ENCODE peak calls at places on chromosome 15, in seven cellular contexts. V, D, J, Z, O, Y and U are unnamed samples.
A peak's percentile ranks its signal among the peaks of the same experiment; 100 is the strongest.

GRCh38 chr15:59306520-59307163 is 66.0 kb downstream of the MYO1E start:
- DNase-seq in O (peak; percentile 65), Z (no peak), Y (no peak), V (no peak), D (no peak), J (no peak), U (no peak)

GRCh38 chr15:64009798-64010241 is 36.5 kb downstream of the DAPK2 start:
- DNase-seq in Y (no peak), O (no peak), V (no peak), Z (no peak), J (no peak), D (no peak), U (peak; percentile 34)

GRCh38 chr15:93286456-93286855 is 197.4 kb upstream of the RGMA start:
- DNase-seq in O (no peak), V (no peak), J (no peak), Y (no peak), Z (no peak), D (no peak), U (no peak)

GRCh38 chr15:71784719-71785118 is 25.6 kb upstream of the NR2E3 start:
- DNase-seq in V (no peak), Z (no peak), D (peak; percentile 16), Y (no peak), J (no peak), O (no peak), U (peak; percentile 32)

GRCh38 chr15:89243046-89243690 is 611 bp upstream of the FANCI start:
- DNase-seq in D (no peak), J (peak; percentile 18), V (no peak), Z (no peak), O (no peak), Y (no peak), U (no peak)

GRCh38 chr15:55589297-55589696 is 1.2 kb upstream of the PYGO1 start:
- DNase-seq in J (no peak), D (no peak), Z (no peak), Y (no peak), O (no peak), V (no peak), U (no peak)

GRCh38 chr15:56869573-56869972 is 48.9 kb upstream of the TCF12 start:
- DNase-seq in Y (no peak), O (peak; percentile 61), Z (peak; percentile 36), D (peak; percentile 53), J (peak; percentile 36), V (peak; percentile 33), U (peak; percentile 45)

GRCh38 chr15:84668221-84668982 is 10.4 kb upstream of the NMB start:
- DNase-seq in O (no peak), D (no peak), V (no peak), J (no peak), Y (no peak), Z (no peak), U (no peak)

GRCh38 chr15:90101969-90102890 is at the start of gene IDH2:
- DNase-seq in D (peak; percentile 90), J (peak; percentile 87), Z (peak; percentile 88), O (peak; percentile 78), Y (peak; percentile 74), V (peak; percentile 38), U (peak; percentile 89)

GRCh38 chr15:100373942-100374341 is 32.2 kb upstream of the ADAMTS17 start:
- DNase-seq in J (peak; percentile 25), V (no peak), Y (no peak), Z (no peak), D (no peak), O (no peak), U (no peak)

GRCh38 chr15:82538961-82539689 is 1.1 kb downstream of the RPS17 start:
- DNase-seq in D (peak; percentile 37), Y (no peak), O (no peak), Z (no peak), J (no peak), V (no peak), U (no peak)

GRCh38 chr15:47820047-47820779 is 102.9 kb downstream of the SEMA6D start:
- DNase-seq in D (no peak), V (no peak), Z (no peak), Y (no peak), O (no peak), J (no peak), U (no peak)

GRCh38 chr15:55775316-55775715 is 32.4 kb upstream of the PRTG start:
- DNase-seq in O (no peak), D (peak; percentile 55), V (no peak), J (no peak), Z (no peak), Y (no peak), U (no peak)

GRCh38 chr15:81885135-81885534 is 160.7 kb downstream of the MEX3B start:
- DNase-seq in O (no peak), D (no peak), Z (no peak), Y (no peak), J (no peak), V (no peak), U (no peak)

GRCh38 chr15:39287322-39288195 is 293.3 kb upstream of the THBS1 start:
- DNase-seq in Y (no peak), V (no peak), D (peak; percentile 3), O (no peak), J (no peak), Z (no peak), U (no peak)

GRCh38 chr15:38810686-38811085 is 246.1 kb upstream of the RASGRP1 start:
- DNase-seq in D (no peak), J (no peak), Y (no peak), O (no peak), Z (no peak), V (no peak), U (no peak)

GRCh38 chr15:28191832-28192231 is 92.7 kb upstream of the OCA2 start:
- DNase-seq in Z (peak; percentile 27), D (peak; percentile 3), O (peak; percentile 30), Y (no peak), V (no peak), J (peak; percentile 56), U (no peak)

GRCh38 chr15:57849332-57849731 is 142.8 kb downstream of the POLR2M start:
- DNase-seq in D (no peak), Z (no peak), J (no peak), O (no peak), V (no peak), Y (no peak), U (no peak)

GRCh38 chr15:75843618-75844610 is 667 bp downstream of the UBE2Q2 start:
- DNase-seq in Y (peak; percentile 58), D (peak; percentile 72), J (peak; percentile 73), Z (peak; percentile 52), O (peak; percentile 70), V (no peak), U (peak; percentile 83)

GRCh38 chr15:48928877-48929538 is 34.7 kb downstream of the SHC4 start:
- DNase-seq in Y (no peak), O (no peak), D (peak; percentile 20), V (no peak), J (no peak), Z (no peak), U (no peak)

GRCh38 chr15:78006567-78007205 is 70.8 kb downstream of the TBC1D2B start:
- DNase-seq in V (no peak), Y (no peak), O (no peak), D (no peak), Z (peak; percentile 94), J (no peak), U (no peak)

GRCh38 chr15:96047255-96047931 is 283.1 kb upstream of the NR2F2 start:
- DNase-seq in Z (no peak), Y (no peak), V (no peak), O (no peak), D (peak; percentile 67), J (no peak), U (no peak)

GRCh38 chr15:98581715-98582114 is 66.6 kb upstream of the IGF1R start:
- DNase-seq in V (no peak), D (no peak), J (no peak), O (no peak), Y (no peak), Z (no peak), U (no peak)

GRCh38 chr15:67125589-67126502 is 60.4 kb downstream of the SMAD3 start:
- DNase-seq in Y (peak; percentile 72), O (peak; percentile 97), Z (peak; percentile 44), D (peak; percentile 88), J (peak; percentile 64), V (peak; percentile 86), U (no peak)

GRCh38 chr15:67124911-67125588 is 59.6 kb downstream of the SMAD3 start:
- DNase-seq in Z (no peak), D (no peak), Y (no peak), O (peak; percentile 91), V (peak; percentile 88), J (no peak), U (no peak)

GRCh38 chr15:67127334-67127664 is 61.9 kb downstream of the SMAD3 start:
- DNase-seq in Z (no peak), V (no peak), Y (no peak), D (no peak), J (no peak), O (peak; percentile 87), U (no peak)

GRCh38 chr15:67127925-67128324 is 62.5 kb downstream of the SMAD3 start:
- DNase-seq in Z (no peak), D (peak; percentile 76), V (peak; percentile 76), Y (no peak), J (no peak), O (peak; percentile 91), U (no peak)

GRCh38 chr15:67126551-67127333 is 61.3 kb downstream of the SMAD3 start:
- DNase-seq in Z (no peak), Y (no peak), V (no peak), J (no peak), O (no peak), D (no peak), U (no peak)
- TF ChIP-seq POLR2A in Z (no peak), Y (no peak), V (no peak), J (no peak), O (no peak), D (no peak), U (no peak)

GRCh38 chr15:43329960-43330779 is at the start of gene LCMT2:
- DNase-seq in Y (peak; percentile 84), O (peak; percentile 93), J (peak; percentile 87), Z (peak; percentile 92), D (peak; percentile 92), V (peak; percentile 81), U (peak; percentile 97)
- TF ChIP-seq POLR2A in Y (no peak), O (peak; percentile 70), J (peak; percentile 76), Z (peak; percentile 28), D (no peak), V (peak; percentile 76), U (peak; percentile 98)

GRCh38 chr15:40330368-40330836 is 6.9 kb downstream of the INAFM2 start:
- DNase-seq in V (no peak), O (no peak), J (no peak), D (peak; percentile 61), Z (no peak), Y (no peak), U (peak; percentile 57)
- TF ChIP-seq POLR2A in V (no peak), O (no peak), J (no peak), D (no peak), Z (no peak), Y (no peak), U (no peak)

DNA sequence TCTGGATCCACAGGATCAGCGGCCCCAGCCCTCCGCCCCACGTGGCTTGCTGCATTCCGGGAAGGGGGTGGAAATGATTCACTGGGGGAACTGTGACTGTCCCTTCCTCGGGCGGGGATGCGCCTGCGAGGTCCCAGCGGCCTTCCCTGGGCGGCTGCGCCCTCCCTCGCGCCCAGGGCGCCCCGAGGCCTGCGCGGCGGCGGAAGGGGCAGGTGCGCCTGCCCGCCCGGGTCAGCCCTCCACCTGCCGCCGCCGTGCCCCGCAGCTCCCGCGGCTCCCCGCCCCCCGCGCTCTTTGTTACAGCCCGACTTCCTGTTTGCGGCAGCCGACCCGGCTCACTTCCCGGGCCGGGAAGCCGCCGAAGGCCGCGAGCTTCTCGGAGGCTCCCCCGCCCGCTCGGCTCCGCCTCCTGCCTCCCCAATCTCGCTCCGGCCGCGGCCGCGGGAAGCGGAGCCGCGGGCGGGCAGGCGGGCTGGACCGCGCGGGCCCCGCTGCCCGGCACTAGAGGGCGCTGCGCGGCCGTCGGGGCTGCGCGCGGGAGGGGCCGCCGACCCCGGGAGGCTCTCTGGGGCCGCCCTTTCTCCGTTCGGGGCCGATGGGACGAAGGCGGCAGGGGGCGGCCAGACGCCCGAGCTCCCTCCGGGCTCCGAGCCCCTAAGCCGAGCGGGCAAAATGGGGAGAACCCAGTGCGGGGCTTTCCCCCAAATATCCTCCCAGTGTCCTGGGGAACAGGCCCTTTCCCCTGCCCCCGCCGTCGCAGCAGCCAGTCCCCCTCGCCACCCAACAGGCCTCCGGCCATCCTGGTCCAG is 11.5 kb upstream of the CHAC1 start:
- DNase-seq in J (peak; percentile 78), Z (peak; percentile 80), O (peak; percentile 58), D (peak; percentile 90), V (no peak), Y (peak; percentile 66), U (peak; percentile 83)
- TF ChIP-seq POLR2A in J (peak; percentile 79), Z (no peak), O (no peak), D (no peak), V (peak; percentile 55), Y (no peak), U (no peak)